ENCODE peak calls at places on chromosomes 2 and 18, in five cellular contexts. B is CD8-positive, alpha-beta memory T cell; J is right lobe of liver; T is GM23248; S is esophagus squamous epithelium. M is an unnamed sample.

GRCh38 chr2:7881456-7881855 is 800.4 kb upstream of the ID2 start:
- DNase-seq in B (no peak), J (no peak), T (no peak), S (no peak), M (no peak)

GRCh38 chr2:111616651-111617218 is 267.3 kb downstream of the ANAPC1 start:
- DNase-seq in B (no peak), J (no peak), T (no peak), S (no peak), M (no peak)

GRCh38 chr18:37398248-37398920 is 167.2 kb downstream of the CELF4 start:
- DNase-seq in B (no peak), J (no peak), T (peak; percentile 61), S (no peak), M (no peak)

GRCh38 chr2:127888772-127889171 is 3.0 kb upstream of the AMMECR1L start:
- DNase-seq in B (no peak), J (no peak), T (no peak), S (no peak), M (no peak)

GRCh38 chr2:128578406-128579385 is 260.0 kb upstream of the HS6ST1 start:
- DNase-seq in B (no peak), J (no peak), T (peak; percentile 27), S (no peak), M (no peak)

GRCh38 chr2:172834881-172835280 is 99.2 kb downstream of the RAPGEF4 start:
- DNase-seq in B (no peak), J (no peak), T (no peak), S (no peak), M (no peak)

GRCh38 chr2:179297922-179298321 is 33.3 kb upstream of the SESTD1 start:
- DNase-seq in B (no peak), J (no peak), T (peak; percentile 1), S (no peak), M (no peak)

GRCh38 chr2:162011718-162012564 is 62.1 kb downstream of the DPP4 start:
- DNase-seq in B (no peak), J (no peak), T (no peak), S (no peak), M (peak; percentile 93)

GRCh38 chr2:2057125-2057721 is 273.9 kb downstream of the MYT1L start:
- DNase-seq in B (peak; percentile 2), J (no peak), T (peak; percentile 7), S (peak; percentile 25), M (peak; percentile 90)

GRCh38 chr2:26652361-26653041 is 11.3 kb upstream of the CIB4 start:
- DNase-seq in B (no peak), J (peak; percentile 37), T (peak; percentile 63), S (no peak), M (no peak)

GRCh38 chr2:196331143-196331542 is 159.8 kb upstream of the STK17B start:
- DNase-seq in B (no peak), J (no peak), T (peak; percentile 94), S (no peak), M (no peak)

GRCh38 chr2:195489101-195489500 is 167.9 kb upstream of the SLC39A10 start:
- DNase-seq in B (no peak), J (no peak), T (peak; percentile 70), S (no peak), M (no peak)

GRCh38 chr18:21241224-21242131 is 554 bp upstream of the GREB1L start:
- DNase-seq in B (no peak), J (peak; percentile 92), T (peak; percentile 52), S (no peak), M (no peak)

GRCh38 chr18:12422936-12423335 is 15.2 kb downstream of the PRELID3A start:
- DNase-seq in B (no peak), J (no peak), T (no peak), S (no peak), M (no peak)

GRCh38 chr18:59902180-59902992 is 2.6 kb downstream of the PMAIP1 start:
- DNase-seq in B (no peak), J (no peak), T (peak; percentile 80), S (no peak), M (no peak)

GRCh38 chr2:98148968-98149697 is 62.2 kb downstream of the VWA3B start:
- DNase-seq in B (no peak), J (peak; percentile 58), T (peak; percentile 45), S (no peak), M (peak; percentile 74)

GRCh38 chr2:65530547-65531320 is 98.3 kb upstream of the SPRED2 start:
- DNase-seq in B (no peak), J (no peak), T (peak; percentile 87), S (no peak), M (no peak)

GRCh38 chr2:212451786-212452200 is 86.8 kb downstream of the ERBB4 start:
- DNase-seq in B (no peak), J (no peak), T (peak; percentile 54), S (no peak), M (no peak)

GRCh38 chr2:96526615-96527014 is 9.9 kb upstream of the ARID5A start:
- DNase-seq in B (no peak), J (no peak), T (no peak), S (no peak), M (no peak)

GRCh38 chr2:30869988-30870387 is 62.7 kb upstream of the CAPN13 start:
- DNase-seq in B (no peak), J (no peak), T (no peak), S (no peak), M (no peak)

GRCh38 chr2:232502901-232503791 is 15.5 kb upstream of the ECEL1 start:
- DNase-seq in B (peak; percentile 18), J (no peak), T (peak; percentile 56), S (no peak), M (no peak)

GRCh38 chr2:105298017-105298416 is 31.5 kb downstream of the TGFBRAP1 start:
- DNase-seq in B (no peak), J (no peak), T (no peak), S (no peak), M (no peak)

GRCh38 chr18:13500891-13501887 is 225.2 kb downstream of the FAM210A start:
- DNase-seq in B (no peak), J (peak; percentile 84), T (peak; percentile 76), S (no peak), M (no peak)

GRCh38 chr2:27520316-27520715 is 23.7 kb downstream of the GCKR start:
- DNase-seq in B (no peak), J (peak; percentile 78), T (no peak), S (no peak), M (no peak)

GRCh38 chr2:212345966-212346365 is 192.6 kb downstream of the ERBB4 start:
- DNase-seq in B (no peak), J (no peak), T (no peak), S (no peak), M (no peak)

GRCh38 chr2:112134120-112134519 is 4.1 kb upstream of the FBLN7 start:
- DNase-seq in B (no peak), J (no peak), T (no peak), S (no peak), M (no peak)

GRCh38 chr18:22604390-22604985 is 186.8 kb upstream of the CTAGE1 start:
- DNase-seq in B (no peak), J (peak; percentile 72), T (no peak), S (no peak), M (no peak)

GRCh38 chr18:63107171-63107850 is 212.3 kb downstream of the BCL2 start:
- DNase-seq in B (no peak), J (no peak), T (no peak), S (no peak), M (no peak)

GRCh38 chr18:41940506-41941215 is 14.4 kb upstream of the PIK3C3 start:
- DNase-seq in B (no peak), J (no peak), T (peak; percentile 86), S (no peak), M (no peak)

GRCh38 chr2:155060906-155061305 is 362.4 kb downstream of the KCNJ3 start:
- DNase-seq in B (no peak), J (no peak), T (no peak), S (no peak), M (no peak)

GRCh38 chr2:43131051-43131889 is 95.1 kb downstream of the ZFP36L2 start:
- DNase-seq in B (peak; percentile 74), J (peak; percentile 74), T (peak; percentile 97), S (peak; percentile 91), M (peak; percentile 92)

GRCh38 chr2:35871672-35872071 is 483.9 kb upstream of the CRIM1 start:
- DNase-seq in B (no peak), J (no peak), T (peak; percentile 49), S (no peak), M (no peak)

GRCh38 chr2:205060269-205060668 is 515.0 kb downstream of the PARD3B start:
- DNase-seq in B (no peak), J (no peak), T (peak; percentile 87), S (no peak), M (no peak)

GRCh38 chr2:42959148-42959992 is 167.0 kb upstream of the HAAO start:
- DNase-seq in B (no peak), J (peak; percentile 81), T (peak; percentile 70), S (no peak), M (no peak)

GRCh38 chr2:120847700-120848321 is 112.1 kb downstream of the GLI2 start:
- DNase-seq in B (no peak), J (no peak), T (no peak), S (no peak), M (no peak)

GRCh38 chr2:18245375-18245774 is 315.1 kb downstream of the RDH14 start:
- DNase-seq in B (no peak), J (no peak), T (peak; percentile 13), S (no peak), M (no peak)

GRCh38 chr2:61950133-61950560 is 44.7 kb downstream of the COMMD1 start:
- DNase-seq in B (no peak), J (no peak), T (no peak), S (no peak), M (no peak)

GRCh38 chr2:39606585-39606984 is 59.1 kb upstream of the TMEM178A start:
- DNase-seq in B (no peak), J (no peak), T (no peak), S (no peak), M (no peak)

GRCh38 chr2:12044857-12045256 is 298.4 kb downstream of the LPIN1 start:
- DNase-seq in B (no peak), J (no peak), T (no peak), S (no peak), M (peak; percentile 25)

GRCh38 chr2:12047761-12048160 is 301.3 kb downstream of the LPIN1 start:
- DNase-seq in B (no peak), J (no peak), T (no peak), S (no peak), M (no peak)

GRCh38 chr2:12045864-12046291 is 299.4 kb downstream of the LPIN1 start:
- DNase-seq in B (no peak), J (no peak), T (peak; percentile 12), S (no peak), M (no peak)

GRCh38 chr2:12048551-12048950 is 302.1 kb downstream of the LPIN1 start:
- DNase-seq in B (no peak), J (no peak), T (no peak), S (no peak), M (peak; percentile 18)

GRCh38 chr2:12046641-12047040 is 300.2 kb downstream of the LPIN1 start:
- DNase-seq in B (no peak), J (no peak), T (peak; percentile 53), S (no peak), M (no peak)
- H3K4me3 ChIP-seq in B (no peak overlapping the region), J (no peak overlapping the region), T (peak overlapping the region; percentile 39), S (no peak overlapping the region), M (no peak overlapping the region)

GRCh38 chr2:144520718-144521487 is 984 bp upstream of the ZEB2 start:
- DNase-seq in B (no peak), J (no peak), T (peak; percentile 53), S (no peak), M (no peak)
- H3K4me3 ChIP-seq in B (no peak overlapping the region), J (peak overlapping the region; percentile 8), T (peak overlapping the region; percentile 54), S (peak overlapping the region; percentile 60), M (no peak overlapping the region)

GRCh38 chr2:85811173-85811849 is 57.5 kb downstream of the ATOH8 start:
- DNase-seq in B (no peak), J (no peak), T (peak; percentile 92), S (no peak), M (no peak)
- H3K4me3 ChIP-seq in B (no peak overlapping the region), J (no peak overlapping the region), T (no peak overlapping the region), S (no peak overlapping the region), M (no peak overlapping the region)

GRCh38 chr2:72181616-72182015 is 34.0 kb upstream of the CYP26B1 start:
- DNase-seq in B (no peak), J (no peak), T (no peak), S (no peak), M (no peak)
- H3K4me3 ChIP-seq in B (no peak overlapping the region), J (no peak overlapping the region), T (no peak overlapping the region), S (no peak overlapping the region), M (no peak overlapping the region)

M was measured in Jurkat, Clone E6-1.